ENCODE peak calls at places on chromosomes 13 and 19, in eight cellular contexts. Z is NCI-H2107; I is body of pancreas; G is stimulated activated CD4-positive, alpha-beta T cell treated with anti-CD3 and anti-CD28 coated beads, Interleukin-15, amount 100 ng/mL, for 1 hour; E is bronchial epithelial cell; U is caudate nucleus; L is AG10803; C is GF-D8. F is an unnamed sample.

GRCh38 chr13:27622102-27622820 is 569 bp downstream of the POLR1D start:
- DNase-seq in Z (no peak), I (peak; percentile 15), G (no peak), E (no peak), U (no peak), L (peak; percentile 12), C (no peak), F (peak; percentile 40)

GRCh38 chr13:43569688-43570087 is 217.1 kb downstream of the ENOX1 start:
- DNase-seq in Z (no peak), I (no peak), G (no peak), E (no peak), U (no peak), L (no peak), C (no peak), F (no peak)

GRCh38 chr13:32535748-32536147 is 2.8 kb downstream of the N4BP2L2 start:
- DNase-seq in Z (no peak), I (no peak), G (no peak), E (no peak), U (no peak), L (no peak), C (no peak), F (no peak)

GRCh38 chr19:49718991-49719390 is 28.1 kb downstream of the CPT1C start:
- DNase-seq in Z (no peak), I (no peak), G (no peak), E (no peak), U (no peak), L (no peak), C (no peak), F (no peak)

GRCh38 chr13:75656590-75656989 is 20.5 kb downstream of the LMO7 start:
- DNase-seq in Z (no peak), I (no peak), G (no peak), E (peak; percentile 25), U (no peak), L (no peak), C (no peak), F (no peak)

GRCh38 chr13:85755123-85755522 is 44.1 kb downstream of the SLITRK6 start:
- DNase-seq in Z (no peak), I (no peak), G (no peak), E (no peak), U (no peak), L (no peak), C (no peak), F (no peak)

GRCh38 chr19:45789035-45789786 is 3.4 kb downstream of the DMWD start:
- DNase-seq in Z (no peak), I (no peak), G (no peak), E (no peak), U (no peak), L (no peak), C (no peak), F (no peak)

GRCh38 chr13:47146136-47146535 is 249.3 kb upstream of the HTR2A start:
- DNase-seq in Z (no peak), I (no peak), G (no peak), E (peak; percentile 43), U (no peak), L (peak; percentile 35), C (no peak), F (no peak)

F was measured in SW 1271.